ENCODE peak calls at places on chromosomes 16 and 17, in ten cellular contexts. H is RCC 7860; W is Peyer's patch; U is adrenal gland; C is right atrium auricular region; I is GM12892; N is HCT116; D is amniotic stem cell; G is stimulated activated CD8-positive, alpha-beta memory T cell treated with anti-CD3 and anti-CD28 coated beads, Interleukin-7, amount 100 ng/mL, for 48 hours; R is NCI-H510A. J is an unnamed sample.

GRCh38 chr17:50783193-50783660 is 15.9 kb upstream of the ANKRD40CL start:
- DNase-seq in C (peak; percentile 92), I (peak; percentile 79), R (peak; percentile 53), U (peak; percentile 88), D (peak; percentile 23), W (peak; percentile 90), G (peak; percentile 58), H (peak; percentile 73), N (peak; percentile 92), J (peak; percentile 56)

GRCh38 chr16:71540-72341 is 690 bp downstream of the RHBDF1 start:
- DNase-seq in G (no peak), H (peak; percentile 50), N (peak; percentile 42), U (peak; percentile 57), W (peak; percentile 82), R (peak; percentile 88), D (peak; percentile 62), I (peak; percentile 52), C (peak; percentile 92), J (no peak)

GRCh38 chr16:48910214-48910613 is 300.2 kb upstream of the N4BP1 start:
- DNase-seq in C (no peak), N (no peak), I (no peak), G (no peak), H (no peak), D (no peak), W (no peak), R (no peak), U (no peak), J (no peak)

GRCh38 chr16:85757341-85757822 is 6.5 kb upstream of the C16orf74 start:
- DNase-seq in N (no peak), G (no peak), D (no peak), R (no peak), U (no peak), I (no peak), H (no peak), W (no peak), C (no peak), J (no peak)

GRCh38 chr17:9566067-9566466 is 9.6 kb downstream of the STX8 start:
- DNase-seq in W (no peak), H (no peak), D (no peak), C (no peak), R (no peak), I (no peak), N (no peak), G (no peak), U (no peak), J (no peak)

GRCh38 chr17:49932131-49932723 is 36.8 kb upstream of the DLX4 start:
- DNase-seq in D (no peak), N (no peak), R (no peak), G (no peak), C (no peak), I (no peak), H (no peak), U (no peak), W (no peak), J (no peak)

GRCh38 chr17:54662978-54663876 is 237.4 kb upstream of the TOM1L1 start:
- DNase-seq in I (no peak), H (no peak), C (no peak), N (no peak), U (no peak), G (no peak), D (no peak), R (no peak), W (no peak), J (no peak)

GRCh38 chr16:70750893-70751467 is 50.0 kb downstream of the VAC14 start:
- DNase-seq in D (no peak), W (peak; percentile 79), I (no peak), H (peak; percentile 97), R (no peak), C (peak; percentile 91), G (no peak), N (no peak), U (peak; percentile 92), J (no peak)

GRCh38 chr17:68460096-68460495 is 2.8 kb upstream of the WIPI1 start:
- DNase-seq in N (no peak), C (no peak), W (no peak), D (no peak), I (no peak), U (no peak), R (no peak), H (no peak), G (no peak), J (no peak)

GRCh38 chr16:58138852-58139251 is 9.7 kb upstream of the CFAP20 start:
- DNase-seq in G (no peak), R (no peak), C (no peak), D (no peak), H (no peak), W (no peak), U (no peak), I (no peak), N (no peak), J (no peak)

GRCh38 chr16:82033006-82033405 is 2.0 kb upstream of the HSD17B2 start:
- DNase-seq in R (no peak), G (no peak), C (no peak), D (no peak), I (no peak), H (no peak), N (no peak), U (no peak), W (no peak), J (no peak)

GRCh38 chr17:81397314-81398169 is 2.3 kb downstream of the BAHCC1 start:
- DNase-seq in U (no peak), D (no peak), W (no peak), R (peak; percentile 56), C (no peak), H (no peak), N (no peak), G (no peak), I (no peak), J (no peak)

GRCh38 chr17:63001689-63002394 is 35.8 kb downstream of the TANC2 start:
- DNase-seq in U (no peak), N (no peak), R (no peak), G (no peak), I (no peak), W (no peak), D (no peak), H (peak; percentile 38), C (no peak), J (no peak)

GRCh38 chr17:82551779-82552457 is 32.4 kb downstream of the FOXK2 start:
- DNase-seq in U (peak; percentile 85), D (peak; percentile 35), H (peak; percentile 20), C (peak; percentile 85), G (peak; percentile 70), R (peak; percentile 48), W (peak; percentile 88), N (peak; percentile 67), I (peak; percentile 88), J (peak; percentile 77)

GRCh38 chr17:61328351-61328750 is 71.3 kb upstream of the TBX2 start:
- DNase-seq in N (no peak), C (no peak), D (no peak), I (no peak), R (no peak), H (no peak), G (no peak), U (no peak), W (no peak), J (no peak)

GRCh38 chr16:626787-627457 is 3.9 kb upstream of the WFIKKN1 start:
- DNase-seq in U (peak; percentile 96), I (no peak), W (no peak), C (no peak), R (no peak), H (peak; percentile 98), G (no peak), D (peak; percentile 96), N (peak; percentile 72), J (no peak)

GRCh38 chr16:89921699-89922476 is 1.3 kb upstream of the TUBB3 start:
- DNase-seq in I (no peak), C (peak; percentile 92), H (peak; percentile 90), R (no peak), W (peak; percentile 69), D (peak; percentile 90), N (peak; percentile 78), U (peak; percentile 96), G (no peak), J (no peak)

GRCh38 chr16:77963185-77964044 is 58.9 kb upstream of the CLEC3A start:
- DNase-seq in U (no peak), D (no peak), W (no peak), G (no peak), R (no peak), H (no peak), N (no peak), C (no peak), I (no peak), J (no peak)

GRCh38 chr16:49855280-49855821 is 561 bp downstream of the ZNF423 start:
- DNase-seq in H (peak; percentile 21), N (no peak), G (no peak), D (peak; percentile 37), R (peak; percentile 81), I (peak; percentile 61), U (peak; percentile 79), C (peak; percentile 78), W (peak; percentile 89), J (peak; percentile 39)

GRCh38 chr16:25157476-25157875 is 45.9 kb downstream of the LCMT1 start:
- DNase-seq in U (no peak), N (no peak), G (no peak), W (no peak), C (no peak), D (no peak), H (no peak), I (no peak), R (no peak), J (no peak)